ENCODE peak calls at places on chromosomes 4 and X, in seven cellular contexts. One of them, this sample, is unnamed.

GRCh38 chrX:136910565-136911040 is 30.1 kb upstream of the RBMX start:
- DNase-seq in gastrocnemius medialis: no peak
- DNase-seq in PC-3: peak; percentile 2
- DNase-seq in thyroid gland: no peak
- DNase-seq in AG04450: no peak
- DNase-seq in SK-N-SH: no peak
- DNase-seq in upper lobe of right lung: no peak
- DNase-seq in this sample: no peak

GRCh38 chr4:24794111-24794860 is 1.1 kb upstream of the SOD3 start:
- DNase-seq in AG04450: no peak
- DNase-seq in thyroid gland: no peak
- DNase-seq in gastrocnemius medialis: no peak
- DNase-seq in PC-3: peak; percentile 26
- DNase-seq in SK-N-SH: no peak
- DNase-seq in upper lobe of right lung: no peak
- DNase-seq in this sample: no peak

GRCh38 chr4:160143574-160143973 is 1040.7 kb downstream of the RAPGEF2 start:
- DNase-seq in thyroid gland: no peak
- DNase-seq in gastrocnemius medialis: no peak
- DNase-seq in PC-3: peak; percentile 38
- DNase-seq in SK-N-SH: no peak
- DNase-seq in AG04450: no peak
- DNase-seq in upper lobe of right lung: no peak
- DNase-seq in this sample: no peak

GRCh38 chr4:116122131-116122530 is 963.2 kb downstream of the TRAM1L1 start:
- DNase-seq in thyroid gland: no peak
- DNase-seq in SK-N-SH: no peak
- DNase-seq in upper lobe of right lung: no peak
- DNase-seq in PC-3: peak; percentile 79
- DNase-seq in AG04450: no peak
- DNase-seq in gastrocnemius medialis: no peak
- DNase-seq in this sample: no peak

GRCh38 chr4:76993787-76994641 is 44.5 kb downstream of the SEPTIN11 start:
- DNase-seq in upper lobe of right lung: no peak
- DNase-seq in PC-3: no peak
- DNase-seq in AG04450: no peak
- DNase-seq in gastrocnemius medialis: peak; percentile 62
- DNase-seq in SK-N-SH: no peak
- DNase-seq in thyroid gland: peak; percentile 68
- DNase-seq in this sample: no peak

GRCh38 chr4:137310156-137310555 is 222.1 kb downstream of the PCDH18 start:
- DNase-seq in thyroid gland: no peak
- DNase-seq in SK-N-SH: no peak
- DNase-seq in PC-3: no peak
- DNase-seq in gastrocnemius medialis: no peak
- DNase-seq in AG04450: no peak
- DNase-seq in upper lobe of right lung: no peak
- DNase-seq in this sample: no peak

GRCh38 chr4:83582289-83582756 is 46.4 kb downstream of the GPAT3 start:
- DNase-seq in AG04450: no peak
- DNase-seq in thyroid gland: peak; percentile 79
- DNase-seq in SK-N-SH: no peak
- DNase-seq in PC-3: peak; percentile 73
- DNase-seq in gastrocnemius medialis: peak; percentile 30
- DNase-seq in upper lobe of right lung: no peak
- DNase-seq in this sample: no peak

GRCh38 chr4:149836546-149836945 is 20.9 kb upstream of the IQCM start:
- DNase-seq in upper lobe of right lung: no peak
- DNase-seq in gastrocnemius medialis: no peak
- DNase-seq in PC-3: no peak
- DNase-seq in AG04450: no peak
- DNase-seq in thyroid gland: no peak
- DNase-seq in SK-N-SH: no peak
- DNase-seq in this sample: no peak

GRCh38 chr4:151667025-151667424 is 93.8 kb downstream of the GATB start:
- DNase-seq in upper lobe of right lung: no peak
- DNase-seq in PC-3: no peak
- DNase-seq in gastrocnemius medialis: peak; percentile 64
- DNase-seq in thyroid gland: no peak
- DNase-seq in SK-N-SH: no peak
- DNase-seq in AG04450: no peak
- DNase-seq in this sample: no peak

GRCh38 chr4:71210831-71211230 is 128.0 kb upstream of the SLC4A4 start:
- DNase-seq in PC-3: no peak
- DNase-seq in thyroid gland: no peak
- DNase-seq in SK-N-SH: no peak
- DNase-seq in upper lobe of right lung: no peak
- DNase-seq in AG04450: no peak
- DNase-seq in gastrocnemius medialis: no peak
- DNase-seq in this sample: no peak

GRCh38 chrX:15616531-15616930 is 15.8 kb upstream of the ACE2 start:
- DNase-seq in gastrocnemius medialis: no peak
- DNase-seq in AG04450: no peak
- DNase-seq in SK-N-SH: no peak
- DNase-seq in thyroid gland: no peak
- DNase-seq in PC-3: no peak
- DNase-seq in upper lobe of right lung: no peak
- DNase-seq in this sample: no peak

GRCh38 chr4:42371306-42372063 is 25.8 kb upstream of the SHISA3 start:
- DNase-seq in gastrocnemius medialis: no peak
- DNase-seq in thyroid gland: peak; percentile 10
- DNase-seq in upper lobe of right lung: no peak
- DNase-seq in AG04450: peak; percentile 24
- DNase-seq in SK-N-SH: peak; percentile 77
- DNase-seq in PC-3: peak; percentile 77
- DNase-seq in this sample: peak; percentile 41

GRCh38 chrX:47093248-47093647 is 15.0 kb downstream of the RGN start:
- DNase-seq in upper lobe of right lung: no peak
- DNase-seq in PC-3: peak; percentile 54
- DNase-seq in gastrocnemius medialis: no peak
- DNase-seq in SK-N-SH: peak; percentile 26
- DNase-seq in thyroid gland: no peak
- DNase-seq in AG04450: peak; percentile 0
- DNase-seq in this sample: no peak

GRCh38 chr4:170004656-170005250 is 21.4 kb downstream of the MFAP3L start:
- DNase-seq in upper lobe of right lung: no peak
- DNase-seq in AG04450: no peak
- DNase-seq in SK-N-SH: no peak
- DNase-seq in PC-3: no peak
- DNase-seq in thyroid gland: no peak
- DNase-seq in gastrocnemius medialis: no peak
- DNase-seq in this sample: no peak

GRCh38 chrX:37302569-37302968 is 46.6 kb upstream of the PRRG1 start:
- DNase-seq in upper lobe of right lung: no peak
- DNase-seq in gastrocnemius medialis: no peak
- DNase-seq in SK-N-SH: no peak
- DNase-seq in thyroid gland: peak; percentile 29
- DNase-seq in PC-3: peak; percentile 52
- DNase-seq in AG04450: no peak
- DNase-seq in this sample: peak; percentile 43

GRCh38 chr4:77917601-77918000 is 55.0 kb downstream of the MRPL1 start:
- DNase-seq in upper lobe of right lung: no peak
- DNase-seq in SK-N-SH: no peak
- DNase-seq in gastrocnemius medialis: no peak
- DNase-seq in PC-3: no peak
- DNase-seq in AG04450: no peak
- DNase-seq in thyroid gland: no peak
- DNase-seq in this sample: no peak

GRCh38 chr4:7750508-7750907 is 189.2 kb downstream of the AFAP1 start:
- DNase-seq in gastrocnemius medialis: no peak
- DNase-seq in SK-N-SH: no peak
- DNase-seq in thyroid gland: peak; percentile 39
- DNase-seq in AG04450: no peak
- DNase-seq in PC-3: no peak
- DNase-seq in upper lobe of right lung: no peak
- DNase-seq in this sample: no peak

GRCh38 chr4:13704020-13704419 is 76.5 kb upstream of the BOD1L1 start:
- DNase-seq in SK-N-SH: no peak
- DNase-seq in gastrocnemius medialis: no peak
- DNase-seq in thyroid gland: no peak
- DNase-seq in AG04450: no peak
- DNase-seq in PC-3: no peak
- DNase-seq in upper lobe of right lung: no peak
- DNase-seq in this sample: no peak

GRCh38 chr4:7077371-7077770 is 9.5 kb upstream of the GRPEL1 start:
- DNase-seq in upper lobe of right lung: no peak
- DNase-seq in thyroid gland: no peak
- DNase-seq in PC-3: no peak
- DNase-seq in AG04450: no peak
- DNase-seq in gastrocnemius medialis: no peak
- DNase-seq in SK-N-SH: no peak
- DNase-seq in this sample: no peak

GRCh38 chr4:76881375-76881774 is 16.6 kb downstream of the SOWAHB start:
- DNase-seq in gastrocnemius medialis: no peak
- DNase-seq in PC-3: peak; percentile 66
- DNase-seq in upper lobe of right lung: no peak
- DNase-seq in thyroid gland: no peak
- DNase-seq in SK-N-SH: no peak
- DNase-seq in AG04450: no peak
- DNase-seq in this sample: no peak

GRCh38 chr4:74283614-74284013 is 24.7 kb upstream of the EPGN start:
- DNase-seq in PC-3: peak; percentile 95
- DNase-seq in gastrocnemius medialis: no peak
- DNase-seq in upper lobe of right lung: no peak
- DNase-seq in SK-N-SH: no peak
- DNase-seq in AG04450: no peak
- DNase-seq in thyroid gland: no peak
- DNase-seq in this sample: no peak

GRCh38 chr4:98996056-98996941 is 778 bp downstream of the METAP1 start:
- DNase-seq in gastrocnemius medialis: no peak
- DNase-seq in upper lobe of right lung: no peak
- DNase-seq in thyroid gland: peak; percentile 32
- DNase-seq in PC-3: peak; percentile 37
- DNase-seq in AG04450: no peak
- DNase-seq in SK-N-SH: peak; percentile 35
- DNase-seq in this sample: peak; percentile 20

GRCh38 chr4:146407669-146408084 is 114.1 kb downstream of the SLC10A7 start:
- DNase-seq in SK-N-SH: no peak
- DNase-seq in thyroid gland: no peak
- DNase-seq in upper lobe of right lung: no peak
- DNase-seq in AG04450: no peak
- DNase-seq in PC-3: peak; percentile 84
- DNase-seq in gastrocnemius medialis: no peak
- DNase-seq in this sample: no peak

GRCh38 chrX:68914337-68914989 is 85.6 kb downstream of the EFNB1 start:
- DNase-seq in SK-N-SH: no peak
- DNase-seq in gastrocnemius medialis: no peak
- DNase-seq in AG04450: no peak
- DNase-seq in upper lobe of right lung: no peak
- DNase-seq in thyroid gland: no peak
- DNase-seq in PC-3: no peak
- DNase-seq in this sample: peak; percentile 73

GRCh38 chrX:13750204-13750603 is 15.7 kb downstream of the OFD1 start:
- DNase-seq in PC-3: peak; percentile 78
- DNase-seq in upper lobe of right lung: no peak
- DNase-seq in SK-N-SH: peak; percentile 36
- DNase-seq in AG04450: no peak
- DNase-seq in gastrocnemius medialis: no peak
- DNase-seq in thyroid gland: peak; percentile 13
- DNase-seq in this sample: peak; percentile 49

DNA sequence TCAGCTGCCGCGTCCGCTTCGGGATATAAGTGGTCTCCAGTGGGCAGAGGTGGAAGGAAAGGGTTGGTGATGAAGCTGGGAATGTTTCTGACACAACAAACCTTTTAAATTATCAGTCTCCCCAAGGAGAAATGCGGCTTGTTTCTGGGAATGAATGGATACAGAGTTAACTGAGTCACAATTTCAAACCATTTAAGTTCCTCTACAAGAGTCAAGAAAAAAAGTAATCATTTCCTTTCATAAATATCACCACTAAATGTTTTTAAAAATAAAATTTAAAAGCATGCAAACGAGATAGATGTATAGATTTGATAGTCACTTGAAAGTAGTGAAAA is 1.4 kb downstream of the GASK1B start:
- DNase-seq in gastrocnemius medialis: no peak
- DNase-seq in PC-3: no peak
- DNase-seq in upper lobe of right lung: no peak
- DNase-seq in SK-N-SH: no peak
- DNase-seq in AG04450: no peak
- DNase-seq in thyroid gland: no peak
- DNase-seq in this sample: no peak
- H3K4me3 ChIP-seq in gastrocnemius medialis: peak overlapping the region; percentile 59
- H3K4me3 ChIP-seq in PC-3: peak overlapping the region; percentile 66
- H3K4me3 ChIP-seq in upper lobe of right lung: peak overlapping the region; percentile 52
- H3K4me3 ChIP-seq in SK-N-SH: no peak overlapping the region
- H3K4me3 ChIP-seq in AG04450: peak overlapping the region; percentile 53
- H3K4me3 ChIP-seq in thyroid gland: no peak overlapping the region
- H3K4me3 ChIP-seq in this sample: no peak overlapping the region

DNA sequence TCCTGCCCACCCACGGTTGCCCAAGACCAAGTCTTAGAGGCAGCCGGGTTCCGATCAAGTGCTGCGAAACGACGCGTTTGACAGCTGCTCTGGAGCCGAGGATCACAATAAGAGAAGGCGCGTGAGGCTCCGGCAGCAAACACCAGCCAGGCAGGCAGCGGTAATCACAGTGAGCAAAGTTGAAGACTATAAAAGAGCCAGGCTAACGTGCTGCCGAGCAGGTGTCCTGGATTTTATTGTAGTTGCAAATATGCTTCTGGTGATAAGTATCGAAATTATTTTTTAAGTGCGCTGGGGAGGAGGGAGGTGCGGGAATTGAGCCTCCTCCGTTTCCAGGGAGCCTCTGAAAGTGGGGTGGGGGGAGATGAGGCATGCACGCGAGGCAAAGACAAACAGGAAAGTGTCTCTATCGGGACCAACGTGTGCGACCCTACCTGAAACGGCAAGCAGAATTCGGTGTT is 597 bp downstream of the GABRA2 start:
- DNase-seq in gastrocnemius medialis: no peak
- DNase-seq in thyroid gland: peak; percentile 14
- DNase-seq in upper lobe of right lung: no peak
- DNase-seq in PC-3: no peak
- DNase-seq in SK-N-SH: peak; percentile 15
- DNase-seq in AG04450: no peak
- DNase-seq in this sample: peak; percentile 36
- H3K4me3 ChIP-seq in gastrocnemius medialis: peak overlapping the region; percentile 29
- H3K4me3 ChIP-seq in thyroid gland: no peak overlapping the region
- H3K4me3 ChIP-seq in upper lobe of right lung: no peak overlapping the region
- H3K4me3 ChIP-seq in PC-3: no peak overlapping the region
- H3K4me3 ChIP-seq in SK-N-SH: no peak overlapping the region
- H3K4me3 ChIP-seq in AG04450: peak overlapping the region; percentile 56
- H3K4me3 ChIP-seq in this sample: peak overlapping the region; percentile 59

DNA sequence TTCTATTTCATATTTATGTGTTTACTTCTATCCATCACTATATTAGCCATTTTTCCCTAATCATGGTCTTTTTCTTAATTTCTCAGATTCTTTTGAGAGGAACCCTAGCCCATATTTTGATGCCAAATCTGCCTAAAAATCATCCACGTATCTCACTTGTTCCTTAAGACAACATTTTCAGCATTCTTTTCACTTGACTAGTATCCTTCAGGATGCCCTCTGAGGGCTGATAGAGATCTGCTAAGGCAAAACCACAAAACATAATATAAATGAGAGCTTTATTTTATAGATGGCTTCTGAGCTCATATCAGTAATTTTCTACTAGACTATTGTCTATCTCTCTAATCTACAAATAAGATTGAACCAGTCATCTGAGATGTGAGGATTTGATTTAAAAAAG is 341.9 kb downstream of the GPM6A start:
- DNase-seq in PC-3: peak; percentile 64
- DNase-seq in thyroid gland: no peak
- DNase-seq in SK-N-SH: no peak
- DNase-seq in gastrocnemius medialis: no peak
- DNase-seq in upper lobe of right lung: no peak
- DNase-seq in AG04450: no peak
- DNase-seq in this sample: no peak
- H3K4me3 ChIP-seq in PC-3: no peak overlapping the region
- H3K4me3 ChIP-seq in thyroid gland: no peak overlapping the region
- H3K4me3 ChIP-seq in SK-N-SH: no peak overlapping the region
- H3K4me3 ChIP-seq in gastrocnemius medialis: no peak overlapping the region
- H3K4me3 ChIP-seq in upper lobe of right lung: no peak overlapping the region
- H3K4me3 ChIP-seq in AG04450: no peak overlapping the region
- H3K4me3 ChIP-seq in this sample: no peak overlapping the region

GRCh38 chrX:56231706-56232105 is 450 bp upstream of the KLF8 start:
- DNase-seq in PC-3: no peak
- DNase-seq in AG04450: no peak
- DNase-seq in SK-N-SH: no peak
- DNase-seq in thyroid gland: no peak
- DNase-seq in gastrocnemius medialis: no peak
- DNase-seq in upper lobe of right lung: no peak
- DNase-seq in this sample: peak; percentile 12
- H3K4me3 ChIP-seq in PC-3: no peak overlapping the region
- H3K4me3 ChIP-seq in AG04450: no peak overlapping the region
- H3K4me3 ChIP-seq in SK-N-SH: no peak overlapping the region
- H3K4me3 ChIP-seq in thyroid gland: no peak overlapping the region
- H3K4me3 ChIP-seq in gastrocnemius medialis: peak overlapping the region; percentile 61
- H3K4me3 ChIP-seq in upper lobe of right lung: peak overlapping the region; percentile 62
- H3K4me3 ChIP-seq in this sample: peak overlapping the region; percentile 65

This sample was measured in H7.